ENCODE peak calls at places on chromosomes 12 and 14, in seven cellular contexts. Y is IMR-90, T is neuronal stem cell, S is H9, L is trophoblast cell, N is mesendoderm, R is H1. D is an unnamed sample.

GRCh38 chr12:117914686-117915085 is 54.1 kb downstream of the KSR2 start:
- DNase-seq in R (no peak), L (no peak), S (no peak), N (no peak), Y (no peak), T (no peak), D (no peak)

GRCh38 chr14:99971929-99972747 is 93.1 kb upstream of the EVL start:
- DNase-seq in N (no peak), T (peak; percentile 29), L (peak; percentile 28), S (no peak), Y (peak; percentile 21), R (no peak), D (peak; percentile 19)

GRCh38 chr14:52458721-52459085 is 93.6 kb downstream of the TXNDC16 start:
- DNase-seq in T (no peak), L (no peak), S (no peak), Y (peak; percentile 78), N (no peak), R (no peak), D (peak; percentile 60)

GRCh38 chr14:44339862-44340261 is 167.2 kb downstream of the FSCB start:
- DNase-seq in Y (no peak), R (no peak), N (no peak), S (no peak), T (no peak), L (peak; percentile 26), D (no peak)

GRCh38 chr14:90294872-90295271 is 36.9 kb downstream of the NRDE2 start:
- DNase-seq in N (no peak), S (no peak), R (no peak), L (no peak), T (no peak), Y (no peak), D (peak; percentile 47)

GRCh38 chr12:25675808-25676207 is 122.7 kb upstream of the LMNTD1 start:
- DNase-seq in Y (peak; percentile 25), R (no peak), S (no peak), N (peak; percentile 73), T (no peak), L (no peak), D (no peak)

GRCh38 chr12:93191956-93192355 is 185.8 kb upstream of the NUDT4 start:
- DNase-seq in R (no peak), S (no peak), T (no peak), Y (no peak), L (no peak), N (no peak), D (no peak)

GRCh38 chr12:14777271-14777670 is 26.0 kb downstream of the WBP11 start:
- DNase-seq in T (no peak), L (peak; percentile 38), R (no peak), Y (no peak), N (peak; percentile 23), S (no peak), D (no peak)

GRCh38 chr12:128914908-128915563 is 61.8 kb downstream of the GLT1D1 start:
- DNase-seq in S (no peak), T (no peak), Y (no peak), L (peak; percentile 19), N (no peak), R (no peak), D (no peak)

GRCh38 chr12:120647375-120647755 is 6.9 kb downstream of the CABP1 start:
- DNase-seq in T (no peak), N (no peak), Y (no peak), L (no peak), S (no peak), R (no peak), D (no peak)

GRCh38 chr12:116200812-116201211 is 76.7 kb downstream of the MED13L start:
- DNase-seq in L (no peak), N (no peak), Y (peak; percentile 67), S (no peak), R (no peak), T (no peak), D (peak; percentile 43)

GRCh38 chr12:48883305-48884171 is 17.9 kb upstream of the RND1 start:
- DNase-seq in T (peak; percentile 91), S (peak; percentile 64), R (peak; percentile 62), N (peak; percentile 95), Y (peak; percentile 24), L (no peak), D (peak; percentile 60)

DNA sequence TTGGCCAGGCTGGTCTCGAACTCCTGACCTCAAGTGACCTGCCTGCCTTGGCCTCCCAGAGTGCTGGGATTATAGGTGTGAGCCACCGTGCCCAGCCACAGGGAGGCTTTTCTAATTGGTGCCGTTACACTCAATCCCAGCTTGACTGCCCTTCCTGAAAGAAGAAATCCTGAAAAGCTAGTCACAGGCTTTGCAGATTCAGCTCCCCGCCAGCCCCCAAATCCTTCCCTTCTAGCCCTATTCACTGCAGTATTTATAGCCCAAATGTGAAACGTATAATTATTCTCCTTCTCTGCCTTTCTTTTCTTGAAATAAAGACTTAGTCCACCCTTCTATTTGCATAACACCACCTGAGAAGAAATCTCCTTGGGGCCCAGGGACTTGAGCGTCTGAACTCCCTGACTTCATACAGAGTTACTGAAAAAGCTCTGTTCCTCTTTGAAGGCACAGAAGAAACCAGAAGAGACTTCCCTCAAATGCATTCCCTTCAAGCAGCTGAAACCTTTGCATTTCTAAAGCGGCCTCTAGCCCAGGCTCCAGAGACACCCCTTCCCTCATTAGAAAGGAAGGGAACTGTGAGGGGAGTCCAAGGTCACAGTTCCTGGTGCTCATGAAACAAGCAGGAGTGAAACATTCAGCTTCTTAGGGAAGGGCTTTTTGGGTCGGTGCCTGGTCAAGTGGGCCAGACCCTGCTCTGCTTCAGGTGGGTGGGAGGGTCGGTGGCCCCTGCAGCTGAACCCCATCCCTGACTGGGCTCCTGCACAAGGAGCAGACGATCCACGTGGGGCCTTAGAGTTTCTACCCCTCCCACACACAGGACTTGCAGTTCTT is 42.3 kb upstream of the BATF start:
- DNase-seq in Y (no peak), L (no peak), R (peak; percentile 51), N (peak; percentile 22), T (no peak), S (peak; percentile 57), D (no peak)
- H4K8ac ChIP-seq in Y (no peak overlapping the region), L (no peak overlapping the region), R (peak overlapping the region; percentile 16), N (no peak overlapping the region), T (no peak overlapping the region), S (no peak overlapping the region), D (no peak overlapping the region)

GRCh38 chr14:69879175-69880047 is at the start of gene SMOC1:
- DNase-seq in N (peak; percentile 73), L (peak; percentile 15), R (peak; percentile 88), T (peak; percentile 81), Y (peak; percentile 79), S (peak; percentile 87), D (peak; percentile 2)

GRCh38 chr14:69876848-69877306 is 2.3 kb upstream of the SMOC1 start:
- DNase-seq in L (no peak), N (no peak), R (no peak), T (no peak), Y (no peak), S (no peak), D (no peak)

GRCh38 chr14:69877492-69877891 is 1.7 kb upstream of the SMOC1 start:
- DNase-seq in S (no peak), N (peak; percentile 27), L (peak; percentile 13), T (no peak), R (no peak), Y (peak; percentile 74), D (no peak)

GRCh38 chr14:69880051-69880487 is 853 bp downstream of the SMOC1 start:
- DNase-seq in N (peak; percentile 19), R (no peak), Y (peak; percentile 29), L (no peak), S (no peak), T (no peak), D (no peak)

DNA sequence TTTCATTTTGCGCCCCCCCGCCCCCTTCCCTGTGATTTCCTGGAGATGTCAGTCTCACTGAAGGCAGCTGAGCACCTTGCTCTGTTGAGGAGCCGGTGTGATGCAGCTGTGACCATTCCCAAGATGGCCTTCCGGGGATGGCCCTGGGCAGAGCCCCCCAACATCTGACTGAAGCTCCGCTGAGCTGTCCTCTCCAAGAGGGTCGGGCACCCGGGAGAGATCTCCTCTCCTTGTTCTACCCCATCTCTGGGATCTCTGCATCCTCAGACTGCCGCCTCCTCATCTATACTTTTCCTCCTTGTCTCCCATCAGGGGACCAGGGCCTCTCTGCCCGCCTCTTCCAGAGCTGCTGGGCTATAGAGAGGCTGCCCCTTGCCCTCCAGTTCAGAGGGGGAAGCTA is 965 bp upstream of the SMOC1 start:
- DNase-seq in R (no peak), S (no peak), L (no peak), N (no peak), T (no peak), Y (no peak), D (no peak)
- H4K8ac ChIP-seq in R (no peak overlapping the region), S (no peak overlapping the region), L (no peak overlapping the region), N (no peak overlapping the region), T (peak overlapping the region; percentile 33), Y (peak overlapping the region; percentile 33), D (no peak overlapping the region)

GRCh38 chr14:94612174-94612573 is at the start of gene SERPINA3:
- DNase-seq in S (no peak), Y (peak; percentile 7), L (peak; percentile 37), T (no peak), R (no peak), N (no peak), D (no peak)

GRCh38 chr14:94614802-94615201 is 2.6 kb downstream of the SERPINA3 start:
- DNase-seq in T (no peak), N (no peak), L (no peak), R (no peak), S (no peak), Y (no peak), D (no peak)

GRCh38 chr14:94612580-94613554 is 676 bp downstream of the SERPINA3 start:
- DNase-seq in L (no peak), T (no peak), R (no peak), Y (peak; percentile 28), S (no peak), N (no peak), D (no peak)

GRCh38 chr14:94615254-94615653 is 3.1 kb downstream of the SERPINA3 start:
- DNase-seq in T (no peak), L (no peak), Y (no peak), S (no peak), R (no peak), N (no peak), D (no peak)

GRCh38 chr14:94613720-94614644 is 1.8 kb downstream of the SERPINA3 start:
- DNase-seq in S (no peak), L (no peak), N (no peak), R (no peak), T (no peak), Y (no peak), D (no peak)
- H4K8ac ChIP-seq in S (no peak overlapping the region), L (no peak overlapping the region), N (no peak overlapping the region), R (no peak overlapping the region), T (no peak overlapping the region), Y (no peak overlapping the region), D (no peak overlapping the region)

GRCh38 chr14:63764620-63765139 is 36.8 kb upstream of the SGPP1 start:
- DNase-seq in Y (no peak), N (no peak), S (no peak), T (no peak), R (no peak), L (peak; percentile 48), D (peak; percentile 11)
- H4K8ac ChIP-seq in Y (no peak overlapping the region), N (no peak overlapping the region), S (no peak overlapping the region), T (no peak overlapping the region), R (no peak overlapping the region), L (no peak overlapping the region), D (no peak overlapping the region)

D was measured in mesenchymal stem cell.